ENCODE peak calls at places on chromosomes 2 and 18, in five cellular contexts. G is HFF-Myc, L is GF-D8, Q is fibroblast of the aortic adventitia, I is cardiac septum. Y is an unnamed sample.

GRCh38 chr2:127674241-127675209 is 805 bp downstream of the LIMS2 start:
- DNase-seq in Q (no peak), L (no peak), G (no peak), I (peak), Y (peak)

GRCh38 chr2:63845866-63846265 is 4.2 kb downstream of the UGP2 start:
- DNase-seq in I (no peak), G (no peak), L (no peak), Q (no peak), Y (no peak)

GRCh38 chr2:131827481-131828163 is 299.9 kb downstream of the CCDC74A start:
- DNase-seq in I (no peak), Q (no peak), G (no peak), L (no peak), Y (no peak)

GRCh38 chr2:25920326-25920725 is 42.0 kb upstream of the ASXL2 start:
- DNase-seq in Q (peak), G (peak), I (no peak), L (no peak), Y (no peak)

GRCh38 chr18:8283901-8284585 is 325.2 kb upstream of the RAB12 start:
- DNase-seq in L (no peak), I (no peak), Q (peak), G (no peak), Y (no peak)

GRCh38 chr2:216372761-216373291 is 543 bp upstream of the MARCHF4 start:
- DNase-seq in L (no peak), Q (peak), G (no peak), I (no peak), Y (no peak)

GRCh38 chr2:3960106-3960505 is 256.7 kb downstream of the DCDC2C start:
- DNase-seq in G (no peak), Q (no peak), I (no peak), L (no peak), Y (no peak)

GRCh38 chr18:2002178-2002577 is 569.1 kb downstream of the METTL4 start:
- DNase-seq in I (no peak), Q (peak), L (no peak), G (no peak), Y (peak)

GRCh38 chr2:170122883-170123547 is 54.9 kb upstream of the MYO3B start:
- DNase-seq in Q (peak), I (no peak), G (peak), L (no peak), Y (no peak)